ENCODE peak calls at places on chromosome 5, in five cellular contexts. Y is tibial artery, N is AG09309, J is thyroid gland, F is foreskin fibroblast. R is an unnamed sample.

GRCh38 chr5:139630855-139631254 is 17.3 kb upstream of the CXXC5 start:
- DNase-seq in Y (no peak), N (no peak), J (no peak), F (no peak), R (no peak)

GRCh38 chr5:55771175-55771655 is 33.4 kb downstream of the DDX4 start:
- DNase-seq in Y (no peak), N (no peak), J (no peak), F (no peak), R (no peak)

GRCh38 chr5:94945656-94946055 is 327.2 kb downstream of the SLF1 start:
- DNase-seq in Y (no peak), N (no peak), J (peak), F (no peak), R (no peak)

GRCh38 chr5:31763399-31763798 is 124.5 kb downstream of the PDZD2 start:
- DNase-seq in Y (no peak), N (no peak), J (no peak), F (no peak), R (no peak)

GRCh38 chr5:121976979-121977378 is 15.2 kb downstream of the SRFBP1 start:
- DNase-seq in Y (no peak), N (peak), J (no peak), F (peak), R (no peak)

GRCh38 chr5:126917918-126918623 is 112.3 kb downstream of the MARCHF3 start:
- DNase-seq in Y (no peak), N (no peak), J (peak), F (peak), R (no peak)

GRCh38 chr5:121121786-121122185 is 657.7 kb downstream of the PRR16 start:
- DNase-seq in Y (no peak), N (no peak), J (no peak), F (peak), R (no peak)

GRCh38 chr5:134463991-134464760 is 52.5 kb upstream of the CDKN2AIPNL start:
- DNase-seq in Y (peak), N (no peak), J (peak), F (peak), R (no peak)

GRCh38 chr5:37668524-37669047 is 171.3 kb downstream of the GDNF start:
- DNase-seq in Y (no peak), N (peak), J (peak), F (peak), R (no peak)

GRCh38 chr5:136191304-136192014 is 1.5 kb downstream of the SMIM32 start:
- DNase-seq in Y (no peak), N (no peak), J (no peak), F (no peak), R (no peak)

GRCh38 chr5:146291421-146292074 is 47.1 kb upstream of the POU4F3 start:
- DNase-seq in Y (no peak), N (peak), J (no peak), F (peak), R (no peak)

GRCh38 chr5:945691-946541 is 53.2 kb downstream of the TRIP13 start:
- DNase-seq in Y (no peak), N (no peak), J (no peak), F (no peak), R (no peak)

GRCh38 chr5:108278285-108279240 is 103.3 kb downstream of the FBXL17 start:
- DNase-seq in Y (no peak), N (no peak), J (no peak), F (no peak), R (no peak)

GRCh38 chr5:56148453-56148971 is 84.6 kb downstream of the ANKRD55 start:
- DNase-seq in Y (no peak), N (no peak), J (peak), F (no peak), R (no peak)

GRCh38 chr5:176812269-176813259 is 2.2 kb downstream of the UNC5A start:
- DNase-seq in Y (no peak), N (no peak), J (no peak), F (no peak), R (no peak)

GRCh38 chr5:57324888-57325287 is 151.0 kb downstream of the GPBP1 start:
- DNase-seq in Y (no peak), N (no peak), J (no peak), F (no peak), R (no peak)

GRCh38 chr5:107770051-107770450 is 99.3 kb upstream of the EFNA5 start:
- DNase-seq in Y (no peak), N (no peak), J (no peak), F (no peak), R (no peak)

GRCh38 chr5:133985540-133986180 is 17.2 kb upstream of the C5orf15 start:
- DNase-seq in Y (no peak), N (no peak), J (no peak), F (no peak), R (no peak)

GRCh38 chr5:86971034-86971511 is 296.6 kb upstream of the RASA1 start:
- DNase-seq in Y (no peak), N (no peak), J (no peak), F (peak), R (no peak)

GRCh38 chr5:179607449-179607931 is 16.0 kb downstream of the HNRNPH1 start:
- DNase-seq in Y (peak), N (no peak), J (no peak), F (no peak), R (no peak)

GRCh38 chr5:1763960-1764605 is 35.6 kb downstream of the MRPL36 start:
- DNase-seq in Y (no peak), N (no peak), J (no peak), F (peak), R (no peak)

GRCh38 chr5:113225259-113225658 is 209.5 kb downstream of the TSSK1B start:
- DNase-seq in Y (no peak), N (no peak), J (no peak), F (no peak), R (no peak)

GRCh38 chr5:55438931-55439477 is 95.8 kb downstream of the PLPP1 start:
- DNase-seq in Y (peak), N (no peak), J (peak), F (peak), R (no peak)

GRCh38 chr5:15538516-15538915 is 38.5 kb downstream of the FBXL7 start:
- DNase-seq in Y (no peak), N (no peak), J (no peak), F (no peak), R (no peak)

GRCh38 chr5:33852327-33852726 is 39.5 kb downstream of the ADAMTS12 start:
- DNase-seq in Y (no peak), N (no peak), J (no peak), F (no peak), R (no peak)

GRCh38 chr5:154740483-154740882 is 14.7 kb upstream of the LARP1 start:
- DNase-seq in Y (peak), N (no peak), J (peak), F (peak), R (no peak)

GRCh38 chr5:54243483-54244080 is 66.8 kb downstream of the ARL15 start:
- DNase-seq in Y (no peak), N (no peak), J (peak), F (peak), R (no peak)

GRCh38 chr5:126108505-126108904 is 314.7 kb upstream of the GRAMD2B start:
- DNase-seq in Y (no peak), N (no peak), J (no peak), F (no peak), R (no peak)

GRCh38 chr5:125026900-125027731 is 280.7 kb upstream of the ZNF608 start:
- DNase-seq in Y (no peak), N (no peak), J (no peak), F (no peak), R (no peak)

GRCh38 chr5:11912-12311 is 80.1 kb upstream of the PLEKHG4B start:
- DNase-seq in Y (no peak), N (no peak), J (no peak), F (no peak), R (no peak)

GRCh38 chr5:150530992-150531588 is 23.2 kb downstream of the NDST1 start:
- DNase-seq in Y (no peak), N (no peak), J (no peak), F (no peak), R (no peak)

GRCh38 chr5:4802044-4802443 is 338.1 kb upstream of the ADAMTS16 start:
- DNase-seq in Y (no peak), N (no peak), J (no peak), F (no peak), R (no peak)

GRCh38 chr5:80031109-80031508 is 4.0 kb upstream of the THBS4 start:
- DNase-seq in Y (no peak), N (no peak), J (no peak), F (no peak), R (no peak)

GRCh38 chr5:149646564-149646963 is 65.3 kb downstream of the ARHGEF37 start:
- DNase-seq in Y (no peak), N (no peak), J (no peak), F (no peak), R (no peak)

GRCh38 chr5:26894719-26895263 is 143.6 kb downstream of the CDH9 start:
- DNase-seq in Y (no peak), N (no peak), J (no peak), F (no peak), R (no peak)

GRCh38 chr5:67375606-67376005 is 179.0 kb upstream of the CD180 start:
- DNase-seq in Y (no peak), N (no peak), J (no peak), F (no peak), R (no peak)
- TF ChIP-seq CTCF in Y (no peak), N (no peak), J (no peak), F (no peak), R (no peak)

GRCh38 chr5:38896760-38897159 is 50.9 kb downstream of the OSMR start:
- DNase-seq in Y (no peak), N (no peak), J (no peak), F (no peak), R (no peak)

GRCh38 chr5:38905516-38905915 is 59.7 kb downstream of the OSMR start:
- DNase-seq in Y (no peak), N (no peak), J (no peak), F (peak), R (no peak)

GRCh38 chr5:38899936-38900335 is 54.1 kb downstream of the OSMR start:
- DNase-seq in Y (no peak), N (no peak), J (no peak), F (no peak), R (no peak)
- TF ChIP-seq CTCF in Y (no peak), N (no peak), J (no peak), F (no peak), R (no peak)

DNA sequence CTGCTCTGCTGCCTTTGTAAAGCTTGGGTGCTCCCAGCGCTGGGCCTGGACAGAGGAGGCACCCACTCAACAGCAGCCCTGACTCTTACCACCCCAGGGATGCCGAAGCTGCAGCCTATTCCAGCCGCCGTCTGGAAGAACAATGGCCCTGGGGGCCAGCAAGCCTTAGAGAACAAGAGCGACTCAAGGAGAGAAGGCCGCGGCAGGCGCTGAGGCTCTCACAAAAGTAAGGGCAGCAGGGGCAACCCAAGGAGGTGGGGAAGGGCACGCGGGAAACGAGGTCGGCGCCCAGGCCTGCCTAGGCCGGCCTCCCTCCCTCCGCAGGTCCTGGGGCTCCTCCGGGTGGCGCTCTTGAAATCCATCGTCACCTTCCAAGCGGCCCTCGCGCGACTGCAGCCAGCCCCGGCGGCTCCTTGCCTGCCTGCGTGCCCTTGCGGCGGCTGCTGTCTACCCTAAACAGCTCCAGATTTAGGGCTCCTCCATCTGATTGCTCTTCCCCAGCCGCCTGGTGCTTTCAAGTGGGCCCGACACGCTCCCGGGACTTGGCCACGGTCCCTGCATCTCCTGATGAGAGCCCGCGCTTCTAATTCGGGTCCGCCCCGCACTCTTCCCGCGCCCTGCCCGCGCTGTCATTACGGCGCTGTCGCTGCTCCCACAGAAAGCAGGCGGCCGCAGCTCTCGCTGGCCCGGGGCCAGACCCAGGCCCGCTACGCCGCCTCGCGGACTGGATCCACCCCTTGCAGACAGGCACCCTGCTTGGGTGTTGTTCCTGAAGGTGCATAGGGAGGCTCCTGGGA is 213.3 kb downstream of the SEMA6A start:
- DNase-seq in Y (no peak), N (no peak), J (peak), F (no peak), R (no peak)
- TF ChIP-seq CTCF in Y (no peak), N (no peak), J (no peak), F (no peak), R (no peak)

GRCh38 chr5:168047669-168048111 is 243.8 kb upstream of the WWC1 start:
- DNase-seq in Y (no peak), N (no peak), J (peak), F (no peak), R (no peak)
- TF ChIP-seq CTCF in Y (no peak), N (no peak), J (no peak), F (no peak), R (no peak)

DNA sequence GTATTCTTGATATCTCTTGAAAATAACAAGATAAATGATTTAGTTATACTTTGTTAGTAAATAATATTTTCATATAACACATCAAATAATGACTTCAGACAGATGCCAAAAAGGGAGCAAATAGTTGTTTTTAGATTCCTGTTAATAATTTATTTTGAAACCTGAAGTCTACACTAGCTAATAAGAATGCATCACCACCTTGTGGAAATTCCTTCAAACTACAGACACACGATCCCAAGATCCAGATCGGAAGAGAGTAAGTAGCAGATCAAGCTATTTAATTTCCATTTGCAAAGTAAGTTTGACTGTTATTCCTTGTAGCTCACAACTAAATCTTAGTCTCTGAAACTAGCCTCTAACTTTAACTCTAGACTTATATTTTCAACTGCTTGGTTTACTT is 35.5 kb upstream of the ISL1 start:
- DNase-seq in Y (no peak), N (no peak), J (no peak), F (no peak), R (no peak)
- TF ChIP-seq CTCF in Y (no peak), N (no peak), J (no peak), F (no peak), R (no peak)

GRCh38 chr5:112186401-112186990 is 232.6 kb downstream of the EPB41L4A start:
- DNase-seq in Y (no peak), N (peak), J (peak), F (peak), R (no peak)
- TF ChIP-seq CTCF in Y (no peak), N (peak), J (no peak), F (peak), R (no peak)

R was measured in activated B cell treated with CpG ODN at 0.5 μM for 24 hours.